ENCODE peak calls at places on chromosomes 6 and 20, in five cellular contexts. U is mammary epithelial cell, Z is activated gamma-delta T cell treated with Interleukin-2 at 50 U/mL for 16 hours, C is HS-5, J is NCI-H1417 treated with DMSO at 0.1 percent for 48 hours. Y is an unnamed sample.

GRCh38 chr6:129849456-129849855 is 11.7 kb downstream of the TMEM244 start:
- DNase-seq in U (peak; percentile 89), Z (no peak), C (no peak), J (no peak), Y (no peak)

GRCh38 chr20:34222208-34222607 is 19.0 kb upstream of the ASIP start:
- DNase-seq in U (peak; percentile 85), Z (no peak), C (peak; percentile 79), J (no peak), Y (peak; percentile 33)

GRCh38 chr6:32785781-32786533 is 22.6 kb upstream of the HLA-DQB2 start:
- DNase-seq in U (peak; percentile 57), Z (peak; percentile 21), C (peak; percentile 15), J (no peak), Y (no peak)

GRCh38 chr6:168420084-168420483 is 20.9 kb upstream of the SMOC2 start:
- DNase-seq in U (no peak), Z (no peak), C (no peak), J (no peak), Y (no peak)

GRCh38 chr20:44056010-44056698 is 130.8 kb downstream of the JPH2 start:
- DNase-seq in U (no peak), Z (peak; percentile 55), C (no peak), J (no peak), Y (no peak)

GRCh38 chr20:54162378-54162777 is 11.4 kb downstream of the CYP24A1 start:
- DNase-seq in U (no peak), Z (no peak), C (no peak), J (no peak), Y (no peak)

GRCh38 chr6:83853178-83853967 is at the start of gene RIPPLY2:
- DNase-seq in U (peak; percentile 32), Z (no peak), C (no peak), J (peak; percentile 44), Y (no peak)

GRCh38 chr6:80143312-80143960 is 37.0 kb downstream of the BCKDHB start:
- DNase-seq in U (peak; percentile 84), Z (no peak), C (peak; percentile 87), J (no peak), Y (peak; percentile 89)

GRCh38 chr6:5522147-5522546 is 260.8 kb downstream of the FARS2 start:
- DNase-seq in U (no peak), Z (no peak), C (no peak), J (no peak), Y (no peak)

GRCh38 chr6:105136433-105137350 is 43.1 kb downstream of the POPDC3 start:
- DNase-seq in U (peak; percentile 55), Z (no peak), C (peak; percentile 29), J (no peak), Y (peak; percentile 35)

GRCh38 chr20:56616704-56617103 is 12.4 kb upstream of the TFAP2C start:
- DNase-seq in U (no peak), Z (no peak), C (no peak), J (no peak), Y (no peak)

GRCh38 chr6:148179786-148180185 is 162.9 kb upstream of the SASH1 start:
- DNase-seq in U (no peak), Z (no peak), C (no peak), J (peak; percentile 22), Y (no peak)

GRCh38 chr20:39108746-39109145 is 146.6 kb downstream of the DHX35 start:
- DNase-seq in U (peak; percentile 17), Z (no peak), C (peak; percentile 68), J (no peak), Y (no peak)

GRCh38 chr6:23415819-23416427 is 710.1 kb upstream of the NRSN1 start:
- DNase-seq in U (no peak), Z (no peak), C (no peak), J (no peak), Y (no peak)

GRCh38 chr6:161228911-161229591 is 44.8 kb downstream of the AGPAT4 start:
- DNase-seq in U (peak; percentile 62), Z (no peak), C (peak; percentile 71), J (no peak), Y (no peak)

GRCh38 chr6:144285798-144286502 is 815 bp downstream of the UTRN start:
- DNase-seq in U (peak; percentile 39), Z (peak; percentile 38), C (no peak), J (no peak), Y (peak; percentile 64)

GRCh38 chr20:56833427-56833826 is 204.3 kb downstream of the TFAP2C start:
- DNase-seq in U (no peak), Z (no peak), C (no peak), J (no peak), Y (no peak)

GRCh38 chr20:11845311-11845710 is 72.4 kb upstream of the BTBD3 start:
- DNase-seq in U (no peak), Z (no peak), C (peak; percentile 39), J (no peak), Y (peak; percentile 26)

Y was measured in HS-27A.